ENCODE peak calls at places on chromosomes 5 and 9, in four cellular contexts. J, Q, E and C are unnamed samples.

GRCh38 chr9:34233691-34234090 is 54.8 kb downstream of the UBAP1 start:
- DNase-seq in J (no peak), Q (no peak), E (no peak), C (no peak)

GRCh38 chr9:90946981-90947380 is 145.4 kb downstream of the SYK start:
- DNase-seq in J (no peak), Q (no peak), E (no peak), C (no peak)

GRCh38 chr9:38707885-38708640 is 11.9 kb downstream of the FAM240B start:
- DNase-seq in J (peak), Q (no peak), E (no peak), C (no peak)

GRCh38 chr5:159518361-159518760 is 188.1 kb upstream of the IL12B start:
- DNase-seq in J (no peak), Q (no peak), E (no peak), C (no peak)

GRCh38 chr9:128155736-128156500 is 4.1 kb upstream of the BBLN start:
- DNase-seq in J (no peak), Q (no peak), E (no peak), C (no peak)

GRCh38 chr5:134209477-134210240 is 16.2 kb downstream of the PPP2CA start:
- DNase-seq in J (no peak), Q (no peak), E (no peak), C (no peak)

GRCh38 chr9:114290561-114290986 is 32.3 kb upstream of the ORM1 start:
- DNase-seq in J (no peak), Q (no peak), E (no peak), C (no peak)

GRCh38 chr5:88944751-88945507 is 61.9 kb upstream of the MEF2C start:
- DNase-seq in J (no peak), Q (peak), E (no peak), C (no peak)

GRCh38 chr5:175035882-175036533 is 311.6 kb downstream of the MSX2 start:
- DNase-seq in J (peak), Q (no peak), E (no peak), C (no peak)

GRCh38 chr5:177982072-177982727 is 13.8 kb downstream of the PROP1 start:
- DNase-seq in J (peak), Q (peak), E (peak), C (peak)

GRCh38 chr5:61784337-61784736 is 452.3 kb downstream of the ZSWIM6 start:
- DNase-seq in J (no peak), Q (no peak), E (no peak), C (no peak)

GRCh38 chr9:89431930-89432725 is 65.8 kb downstream of the SEMA4D start:
- DNase-seq in J (no peak), Q (no peak), E (no peak), C (no peak)

GRCh38 chr5:95113489-95113888 is 171.4 kb downstream of the MCTP1 start:
- DNase-seq in J (no peak), Q (no peak), E (no peak), C (peak)
- TF ChIP-seq FOXJ3 in J (no peak), Q (no peak), E (no peak), C (no peak)

GRCh38 chr9:116605904-116606341 is 81.2 kb upstream of the TRIM32 start:
- DNase-seq in J (no peak), Q (peak), E (no peak), C (peak)
- TF ChIP-seq FOXJ3 in J (no peak), Q (peak), E (no peak), C (no peak)

DNA sequence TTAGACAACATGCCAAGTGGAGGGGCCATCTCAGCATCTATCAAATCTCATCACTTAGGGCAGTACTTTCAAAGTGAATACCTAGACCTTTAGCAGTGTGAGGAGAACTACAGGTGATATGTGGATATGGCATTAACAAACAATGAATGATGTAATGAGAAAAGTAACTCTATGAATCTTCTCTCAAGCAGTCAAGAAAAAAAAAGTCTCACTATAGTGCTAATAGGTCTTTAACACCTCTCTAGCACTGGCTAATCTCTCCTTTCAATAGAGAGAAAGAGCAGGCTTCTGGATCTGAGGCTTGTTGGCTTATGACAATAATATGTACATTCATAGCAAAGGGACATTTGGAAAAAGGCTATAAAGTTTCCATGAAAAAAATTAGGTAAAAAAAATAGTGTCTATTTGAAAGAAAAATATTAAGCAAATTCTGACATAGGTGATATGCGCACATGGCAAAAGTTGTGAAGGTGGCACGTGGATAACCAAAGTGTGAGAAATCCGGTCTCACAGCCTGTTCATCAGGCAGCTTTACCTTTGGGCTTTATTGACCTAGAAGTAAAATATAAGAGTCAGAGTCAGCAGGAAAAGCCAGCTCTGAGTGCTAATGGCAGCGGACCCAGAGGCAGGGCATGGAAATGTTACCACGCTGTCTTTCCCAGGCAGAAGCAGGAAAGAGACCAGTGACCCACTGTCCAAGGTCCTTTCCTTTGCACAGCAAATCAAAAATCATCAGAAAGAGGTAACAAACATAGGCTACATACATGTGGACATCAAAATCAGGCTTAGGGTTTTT is 203.4 kb downstream of the EFNA5 start:
- DNase-seq in J (no peak), Q (no peak), E (no peak), C (no peak)
- TF ChIP-seq FOXJ3 in J (no peak), Q (no peak), E (no peak), C (no peak)

DNA sequence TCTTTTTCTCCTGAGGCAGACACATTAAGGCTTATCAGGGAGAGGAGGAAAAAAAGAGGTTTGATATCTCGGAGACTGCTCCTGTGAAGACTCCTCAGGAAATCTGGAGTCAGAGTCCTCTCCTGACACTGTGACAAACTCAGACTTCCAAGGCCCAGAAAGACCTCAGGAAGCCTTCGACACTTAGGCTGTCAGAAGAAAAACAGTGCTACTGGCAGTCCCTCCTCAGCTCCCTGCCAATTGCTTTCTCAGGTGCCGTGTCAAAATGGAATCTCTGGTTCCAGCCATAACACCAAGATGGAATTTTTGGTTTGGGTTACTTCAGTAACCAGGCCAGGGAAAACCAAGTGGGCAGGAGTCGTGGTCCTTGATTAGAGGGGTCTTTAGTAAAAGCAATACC is 4.1 kb downstream of the STK10 start:
- DNase-seq in J (no peak), Q (no peak), E (no peak), C (no peak)
- TF ChIP-seq FOXJ3 in J (no peak), Q (no peak), E (no peak), C (no peak)

DNA sequence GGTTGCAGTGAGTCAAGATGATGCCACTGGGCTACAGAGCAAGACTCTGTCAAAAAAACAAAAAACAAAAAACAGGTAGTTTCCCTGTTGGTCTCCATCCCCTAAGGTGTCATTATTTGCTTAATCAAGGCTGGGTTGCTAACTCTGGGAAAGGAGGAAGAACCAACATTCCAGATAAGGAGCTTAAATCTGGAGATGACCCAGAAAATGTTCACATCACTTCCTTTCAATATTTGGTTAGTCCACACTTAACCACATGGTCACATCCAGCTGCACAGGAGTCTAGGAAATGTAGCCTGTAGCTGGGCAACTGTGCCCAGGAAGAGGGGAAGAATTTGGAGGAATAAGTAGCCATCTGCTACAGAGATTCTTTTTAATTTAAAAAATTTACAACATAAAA is 25.9 kb upstream of the MEGF9 start:
- DNase-seq in J (no peak), Q (no peak), E (no peak), C (no peak)
- TF ChIP-seq FOXJ3 in J (no peak), Q (no peak), E (no peak), C (no peak)

GRCh38 chr5:35804201-35804653 is 52.5 kb upstream of the IL7R start:
- DNase-seq in J (no peak), Q (no peak), E (no peak), C (no peak)

GRCh38 chr5:35799751-35800150 is 56.9 kb upstream of the IL7R start:
- DNase-seq in J (no peak), Q (no peak), E (no peak), C (no peak)

DNA sequence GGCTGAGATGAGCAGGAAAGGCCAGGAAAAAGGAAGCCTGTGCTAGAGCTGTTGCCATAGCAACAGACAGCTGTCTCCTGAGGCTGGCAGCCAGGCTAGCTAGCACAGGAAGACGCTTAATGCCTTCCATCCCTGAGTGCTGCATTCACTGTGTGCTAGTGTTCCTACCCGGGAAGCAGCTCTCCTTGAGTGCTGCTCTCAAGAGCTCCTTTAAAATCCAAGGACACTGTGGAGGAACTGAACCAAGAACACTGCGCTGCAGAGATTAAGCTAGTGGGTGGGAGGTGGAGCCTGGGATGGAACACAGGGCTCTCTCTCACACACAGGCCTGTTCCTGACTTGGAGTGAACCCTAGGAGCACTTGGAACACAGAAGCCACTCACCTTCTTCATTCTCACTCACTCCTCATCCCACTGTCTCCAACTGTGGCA is 53.5 kb upstream of the IL7R start:
- DNase-seq in J (no peak), Q (peak), E (no peak), C (peak)
- TF ChIP-seq FOXJ3 in J (no peak), Q (no peak), E (no peak), C (no peak)

GRCh38 chr9:107881625-107882300 is 392.2 kb upstream of the KLF4 start:
- DNase-seq in J (no peak), Q (no peak), E (no peak), C (no peak)
- TF ChIP-seq FOXJ3 in J (no peak), Q (no peak), E (no peak), C (no peak)